ENCODE peak calls at places on chromosomes 4 and X, in ten cellular contexts. One of them, this sample, is unnamed.

GRCh38 chr4:79576480-79576803 is 168.4 kb upstream of the GK2 start:
- DNase-seq in GM12892: no peak
- DNase-seq in ELR: peak
- DNase-seq in AML-193: peak
- DNase-seq in sigmoid colon: no peak
- DNase-seq in RCC 7860: no peak
- DNase-seq in brain microvascular endothelial cell: peak
- DNase-seq in NCI-H1436 treated with DMSO at 0.1 percent for 48 hours: no peak
- DNase-seq in naive thymus-derived CD8-positive, alpha-beta T cell: peak
- DNase-seq in NB4: peak
- DNase-seq in this sample: peak

GRCh38 chrX:71679575-71680207 is 12.3 kb downstream of the LOC101059915 start:
- DNase-seq in NB4: no peak
- DNase-seq in ELR: no peak
- DNase-seq in brain microvascular endothelial cell: no peak
- DNase-seq in AML-193: no peak
- DNase-seq in RCC 7860: no peak
- DNase-seq in NCI-H1436 treated with DMSO at 0.1 percent for 48 hours: no peak
- DNase-seq in GM12892: no peak
- DNase-seq in naive thymus-derived CD8-positive, alpha-beta T cell: no peak
- DNase-seq in sigmoid colon: no peak
- DNase-seq in this sample: no peak

GRCh38 chr4:95510145-95510544 is 38.6 kb downstream of the UNC5C start:
- DNase-seq in RCC 7860: peak
- DNase-seq in GM12892: no peak
- DNase-seq in brain microvascular endothelial cell: peak
- DNase-seq in sigmoid colon: no peak
- DNase-seq in NB4: peak
- DNase-seq in ELR: peak
- DNase-seq in naive thymus-derived CD8-positive, alpha-beta T cell: no peak
- DNase-seq in NCI-H1436 treated with DMSO at 0.1 percent for 48 hours: no peak
- DNase-seq in AML-193: no peak
- DNase-seq in this sample: peak

GRCh38 chrX:136162827-136163427 is 15.6 kb downstream of the FHL1 start:
- DNase-seq in NB4: peak
- DNase-seq in RCC 7860: peak
- DNase-seq in brain microvascular endothelial cell: peak
- DNase-seq in NCI-H1436 treated with DMSO at 0.1 percent for 48 hours: no peak
- DNase-seq in naive thymus-derived CD8-positive, alpha-beta T cell: peak
- DNase-seq in ELR: peak
- DNase-seq in AML-193: no peak
- DNase-seq in sigmoid colon: peak
- DNase-seq in GM12892: no peak
- DNase-seq in this sample: peak

GRCh38 chr4:176274441-176274840 is 5.4 kb upstream of the ASB5 start:
- DNase-seq in brain microvascular endothelial cell: no peak
- DNase-seq in NCI-H1436 treated with DMSO at 0.1 percent for 48 hours: no peak
- DNase-seq in ELR: peak
- DNase-seq in sigmoid colon: no peak
- DNase-seq in GM12892: no peak
- DNase-seq in naive thymus-derived CD8-positive, alpha-beta T cell: no peak
- DNase-seq in NB4: no peak
- DNase-seq in RCC 7860: peak
- DNase-seq in AML-193: no peak
- DNase-seq in this sample: no peak

GRCh38 chrX:129600981-129601424 is 53.8 kb downstream of the APLN start:
- DNase-seq in ELR: peak
- DNase-seq in AML-193: peak
- DNase-seq in NB4: peak
- DNase-seq in naive thymus-derived CD8-positive, alpha-beta T cell: peak
- DNase-seq in NCI-H1436 treated with DMSO at 0.1 percent for 48 hours: no peak
- DNase-seq in sigmoid colon: no peak
- DNase-seq in brain microvascular endothelial cell: peak
- DNase-seq in RCC 7860: peak
- DNase-seq in GM12892: no peak
- DNase-seq in this sample: peak

GRCh38 chrX:133607419-133608348 is 192.4 kb upstream of the GPC4 start:
- DNase-seq in naive thymus-derived CD8-positive, alpha-beta T cell: no peak
- DNase-seq in NCI-H1436 treated with DMSO at 0.1 percent for 48 hours: no peak
- DNase-seq in AML-193: no peak
- DNase-seq in RCC 7860: no peak
- DNase-seq in brain microvascular endothelial cell: no peak
- DNase-seq in ELR: no peak
- DNase-seq in sigmoid colon: no peak
- DNase-seq in GM12892: no peak
- DNase-seq in NB4: no peak
- DNase-seq in this sample: no peak

GRCh38 chr4:181528570-181529184 is 714.5 kb upstream of the TENM3 start:
- DNase-seq in AML-193: peak
- DNase-seq in sigmoid colon: no peak
- DNase-seq in RCC 7860: peak
- DNase-seq in GM12892: no peak
- DNase-seq in NCI-H1436 treated with DMSO at 0.1 percent for 48 hours: peak
- DNase-seq in ELR: peak
- DNase-seq in naive thymus-derived CD8-positive, alpha-beta T cell: no peak
- DNase-seq in brain microvascular endothelial cell: peak
- DNase-seq in NB4: peak
- DNase-seq in this sample: peak